ENCODE peak calls at places on chromosomes 3 and 15, in four cellular contexts. N is CD8-positive, alpha-beta memory T cell; F is fibroblast of lung; P is K562. U is an unnamed sample.
A peak's percentile ranks its signal among the peaks of the same experiment; 100 is the strongest.

GRCh38 chr3:85589145-85589544 is 630.4 kb downstream of the CADM2 start:
- DNase-seq in N (no peak), F (peak; percentile 99), P (no peak), U (peak; percentile 95)

GRCh38 chr3:180267202-180267843 is 230.6 kb upstream of the PEX5L start:
- DNase-seq in N (no peak), F (no peak), P (no peak), U (no peak)

GRCh38 chr3:32822609-32823498 is 5.1 kb downstream of the TRIM71 start:
- DNase-seq in N (no peak), F (no peak), P (no peak), U (no peak)

GRCh38 chr15:77421370-77421700 is 647 bp downstream of the HMG20A start:
- DNase-seq in N (peak; percentile 39), F (no peak), P (peak; percentile 34), U (no peak)

GRCh38 chr15:57387644-57388076 is 11.4 kb downstream of the CGNL1 start:
- DNase-seq in N (no peak), F (no peak), P (no peak), U (no peak)

GRCh38 chr3:122745365-122746021 is 48.1 kb downstream of the HSPBAP1 start:
- DNase-seq in N (no peak), F (peak; percentile 40), P (peak; percentile 5), U (peak; percentile 13)

GRCh38 chr15:40660686-40661085 is 34.3 kb upstream of the RAD51 start:
- DNase-seq in N (no peak), F (no peak), P (peak; percentile 37), U (no peak)

GRCh38 chr3:72255191-72255590 is 470.2 kb upstream of the PROK2 start:
- DNase-seq in N (no peak), F (peak; percentile 35), P (no peak), U (peak; percentile 29)

GRCh38 chr15:99155961-99156443 is 51.1 kb downstream of the SYNM start:
- DNase-seq in N (no peak), F (peak; percentile 64), P (peak; percentile 34), U (no peak)

GRCh38 chr3:185325946-185326791 is 36.8 kb upstream of the MAP3K13 start:
- DNase-seq in N (no peak), F (no peak), P (peak; percentile 53), U (no peak)

GRCh38 chr3:61981005-61981404 is 392.3 kb downstream of the FEZF2 start:
- DNase-seq in N (no peak), F (no peak), P (no peak), U (no peak)

GRCh38 chr15:88900309-88900981 is 5.1 kb upstream of the HAPLN3 start:
- DNase-seq in N (no peak), F (peak; percentile 78), P (no peak), U (peak; percentile 36)

GRCh38 chr3:111763101-111763500 is 96.0 kb upstream of the PHLDB2 start:
- DNase-seq in N (no peak), F (peak; percentile 77), P (no peak), U (peak; percentile 58)

GRCh38 chr3:172218350-172219323 is 179.3 kb downstream of the FNDC3B start:
- DNase-seq in N (no peak), F (peak; percentile 39), P (no peak), U (peak; percentile 35)

GRCh38 chr3:124774305-124774673 is 44.0 kb downstream of the UMPS start:
- DNase-seq in N (no peak), F (peak; percentile 85), P (no peak), U (peak; percentile 61)

GRCh38 chr3:99751649-99752048 is 66.0 kb upstream of the CMSS1 start:
- DNase-seq in N (no peak), F (peak; percentile 92), P (no peak), U (peak; percentile 88)

DNA sequence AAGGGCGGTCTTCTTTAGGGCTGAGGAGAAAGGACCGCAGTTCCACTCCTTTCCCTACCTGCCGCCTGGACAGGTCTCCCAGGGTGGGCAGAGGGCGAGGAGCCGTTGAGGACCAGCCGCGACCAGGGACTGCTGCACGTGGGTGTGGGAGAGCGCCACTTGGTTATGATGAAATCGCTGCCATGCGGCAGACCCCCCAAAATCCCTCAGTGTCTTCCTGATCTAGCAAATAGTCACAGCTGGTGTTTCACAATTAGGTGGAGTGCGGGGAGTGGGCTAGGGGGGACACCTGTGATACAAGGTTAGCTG is 1.5 kb downstream of the C3orf80 start:
- DNase-seq in N (no peak), F (no peak), P (no peak), U (no peak)
- H3K4me3 ChIP-seq in N (no peak overlapping the region), F (no peak overlapping the region), P (no peak overlapping the region), U (no peak overlapping the region)

GRCh38 chr3:50651875-50652529 is 22.7 kb upstream of the DOCK3 start:
- DNase-seq in N (no peak), F (no peak), P (no peak), U (no peak)

GRCh38 chr3:50652709-50653108 is 22.0 kb upstream of the DOCK3 start:
- DNase-seq in N (peak; percentile 45), F (no peak), P (peak; percentile 51), U (no peak)

GRCh38 chr3:50649451-50649931 is 25.2 kb upstream of the DOCK3 start:
- DNase-seq in N (no peak), F (no peak), P (no peak), U (no peak)

GRCh38 chr3:50650018-50650417 is 24.7 kb upstream of the DOCK3 start:
- DNase-seq in N (no peak), F (no peak), P (no peak), U (no peak)

DNA sequence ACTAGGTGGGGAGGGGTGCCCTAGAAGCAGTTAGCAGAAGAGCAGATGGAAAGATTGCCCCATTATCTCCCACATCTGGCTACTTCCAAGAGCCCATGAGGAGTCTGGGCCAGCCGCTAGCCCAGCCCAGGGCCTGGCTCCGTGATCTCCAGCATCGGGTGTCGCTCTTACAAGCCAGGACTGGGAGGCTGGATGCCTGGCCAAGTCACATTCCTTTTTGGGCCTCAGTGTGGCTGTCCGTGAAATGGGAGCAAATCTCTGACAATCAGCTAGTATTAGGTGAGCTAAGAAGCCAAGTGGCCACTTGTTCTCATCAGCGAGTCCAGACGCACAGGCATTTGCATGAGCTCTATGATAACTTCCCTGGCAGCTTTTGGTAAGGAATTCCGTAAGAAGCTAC is 23.3 kb upstream of the DOCK3 start:
- DNase-seq in N (no peak), F (no peak), P (no peak), U (no peak)
- H3K4me3 ChIP-seq in N (no peak overlapping the region), F (no peak overlapping the region), P (no peak overlapping the region), U (no peak overlapping the region)

GRCh38 chr15:51681303-51681963 is at the start of gene SCG3:
- DNase-seq in N (peak; percentile 43), F (peak; percentile 68), P (peak; percentile 97), U (peak; percentile 67)
- H3K4me3 ChIP-seq in N (no peak within 1 kb of the TSS), F (no peak within 1 kb of the TSS), P (peak within 1 kb of the TSS; percentile 49), U (no peak within 1 kb of the TSS)

GRCh38 chr3:58586776-58587192 is 9.6 kb upstream of the FAM107A start:
- DNase-seq in N (no peak), F (no peak), P (no peak), U (no peak)
- H3K4me3 ChIP-seq in N (no peak overlapping the region), F (no peak overlapping the region), P (no peak overlapping the region), U (no peak overlapping the region)

DNA sequence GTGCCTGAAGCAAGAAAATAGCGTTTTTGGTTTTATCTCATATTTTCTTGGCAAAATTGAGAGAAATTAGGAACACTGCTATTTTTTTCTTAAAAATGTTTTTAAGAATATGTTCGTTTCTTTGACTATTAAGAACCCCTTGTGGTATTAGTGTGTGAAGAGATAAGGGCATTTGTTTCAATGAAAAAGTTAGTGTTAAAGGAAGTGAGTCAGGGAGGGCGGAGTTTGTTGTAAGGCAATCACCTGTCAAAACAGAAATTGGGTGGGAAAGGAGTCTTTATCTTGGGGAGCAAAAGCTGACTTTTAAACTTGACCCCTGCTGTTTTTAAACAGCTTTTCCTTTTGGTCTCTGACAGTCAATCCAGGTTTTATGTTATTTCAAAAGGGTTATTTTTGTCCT is 4.2 kb downstream of the RAP2B start:
- DNase-seq in N (peak; percentile 17), F (peak; percentile 44), P (peak; percentile 90), U (peak; percentile 35)
- H3K4me3 ChIP-seq in N (peak overlapping the region; percentile 97), F (peak overlapping the region; percentile 22), P (peak overlapping the region; percentile 88), U (peak overlapping the region; percentile 96)